ENCODE peak calls at places on chromosome 7, in six cellular contexts. B is NCI-H1417; R is neural progenitor cell; J is Caki2; Q is stimulated activated CD4-positive, alpha-beta T cell treated with anti-CD3 and anti-CD28 coated beads, Interleukin-1b, Interleukin-23, amount 100 ng/mL, for 1 hour; H is activated T-cell treated with anti-CD3 and anti-CD28 coated beads for 4 hours. F is an unnamed sample.

GRCh38 chr7:36315309-36315948 is 74.2 kb upstream of the ANLN start:
- DNase-seq in B (no peak), R (no peak), J (no peak), Q (no peak), H (no peak), F (no peak)

GRCh38 chr7:149071641-149072437 is 18.7 kb downstream of the ZNF786 start:
- DNase-seq in B (no peak), R (peak), J (no peak), Q (no peak), H (peak), F (peak)

GRCh38 chr7:133850497-133851070 is 276.6 kb upstream of the LRGUK start:
- DNase-seq in B (no peak), R (no peak), J (no peak), Q (no peak), H (no peak), F (no peak)

GRCh38 chr7:83547526-83547925 is 101.4 kb downstream of the SEMA3E start:
- DNase-seq in B (peak), R (no peak), J (peak), Q (no peak), H (no peak), F (no peak)

GRCh38 chr7:37901890-37902524 is 14.6 kb downstream of the SFRP4 start:
- DNase-seq in B (no peak), R (no peak), J (peak), Q (no peak), H (no peak), F (no peak)

GRCh38 chr7:100835903-100836811 is 8.8 kb upstream of the EPHB4 start:
- DNase-seq in B (no peak), R (peak), J (no peak), Q (no peak), H (no peak), F (peak)

GRCh38 chr7:94314526-94314925 is 80.2 kb upstream of the COL1A2 start:
- DNase-seq in B (no peak), R (no peak), J (no peak), Q (no peak), H (no peak), F (no peak)

GRCh38 chr7:112071856-112072255 is 134.3 kb downstream of the DOCK4 start:
- DNase-seq in B (no peak), R (no peak), J (no peak), Q (no peak), H (no peak), F (no peak)

GRCh38 chr7:138032775-138033174 is 30.9 kb upstream of the CREB3L2 start:
- DNase-seq in B (no peak), R (no peak), J (no peak), Q (no peak), H (no peak), F (no peak)

GRCh38 chr7:133394369-133394768 is 141.5 kb downstream of the EXOC4 start:
- DNase-seq in B (no peak), R (no peak), J (no peak), Q (no peak), H (no peak), F (no peak)

GRCh38 chr7:108515636-108516035 is 10.3 kb downstream of the PNPLA8 start:
- DNase-seq in B (no peak), R (no peak), J (no peak), Q (no peak), H (no peak), F (no peak)

GRCh38 chr7:20438665-20439376 is 108.1 kb downstream of the ITGB8 start:
- DNase-seq in B (no peak), R (no peak), J (no peak), Q (no peak), H (no peak), F (no peak)

GRCh38 chr7:73599916-73600315 is 21.5 kb upstream of the TBL2 start:
- DNase-seq in B (no peak), R (no peak), J (no peak), Q (no peak), H (no peak), F (no peak)

F was measured in ELF-1.